ENCODE peak calls at places on chromosome 7, in six cellular contexts. Q, L, K, C, S and R are unnamed samples.

GRCh38 chr7:41886906-41887311 is 184.0 kb upstream of the INHBA start:
- DNase-seq in Q (no peak), L (peak), K (peak), C (no peak), S (peak), R (peak)

GRCh38 chr7:134016223-134016941 is 110.8 kb upstream of the LRGUK start:
- DNase-seq in Q (no peak), L (peak), K (peak), C (peak), S (peak), R (no peak)

GRCh38 chr7:139992353-139993054 is 70.2 kb downstream of the PARP12 start:
- DNase-seq in Q (no peak), L (no peak), K (no peak), C (no peak), S (no peak), R (no peak)

GRCh38 chr7:11345621-11346020 is 371.9 kb downstream of the PHF14 start:
- DNase-seq in Q (no peak), L (peak), K (no peak), C (no peak), S (no peak), R (no peak)

GRCh38 chr7:129122751-129123516 is 21.6 kb upstream of the TSPAN33 start:
- DNase-seq in Q (no peak), L (peak), K (peak), C (no peak), S (no peak), R (no peak)

GRCh38 chr7:101688183-101688831 is 59.2 kb upstream of the MYL10 start:
- DNase-seq in Q (peak), L (peak), K (peak), C (peak), S (peak), R (no peak)

GRCh38 chr7:36683111-36683510 is 41.2 kb downstream of the AOAH start:
- DNase-seq in Q (no peak), L (no peak), K (no peak), C (no peak), S (no peak), R (no peak)

GRCh38 chr7:99455874-99456273 is 10.1 kb downstream of the ATP5MF start:
- DNase-seq in Q (no peak), L (no peak), K (no peak), C (no peak), S (no peak), R (no peak)

GRCh38 chr7:73988197-73988596 is 39.8 kb upstream of the ELN start:
- DNase-seq in Q (no peak), L (peak), K (no peak), C (no peak), S (no peak), R (no peak)

GRCh38 chr7:7122033-7122478 is 60.3 kb upstream of the C1GALT1 start:
- DNase-seq in Q (no peak), L (peak), K (no peak), C (no peak), S (no peak), R (peak)
- H3K4me3 ChIP-seq in Q (no peak), L (no peak), K (no peak), C (no peak), S (no peak), R (no peak)

GRCh38 chr7:124032369-124033092 is at the start of gene TMEM229A:
- DNase-seq in Q (no peak), L (peak), K (peak), C (peak), S (peak), R (no peak)

GRCh38 chr7:124033093-124033806 is 383 bp upstream of the TMEM229A start:
- DNase-seq in Q (no peak), L (no peak), K (no peak), C (no peak), S (peak), R (no peak)

GRCh38 chr7:124034754-124035100 is 1.9 kb upstream of the TMEM229A start:
- DNase-seq in Q (no peak), L (no peak), K (no peak), C (no peak), S (no peak), R (no peak)

GRCh38 chr7:124035706-124036105 is 2.8 kb upstream of the TMEM229A start:
- DNase-seq in Q (no peak), L (no peak), K (no peak), C (no peak), S (no peak), R (no peak)

DNA sequence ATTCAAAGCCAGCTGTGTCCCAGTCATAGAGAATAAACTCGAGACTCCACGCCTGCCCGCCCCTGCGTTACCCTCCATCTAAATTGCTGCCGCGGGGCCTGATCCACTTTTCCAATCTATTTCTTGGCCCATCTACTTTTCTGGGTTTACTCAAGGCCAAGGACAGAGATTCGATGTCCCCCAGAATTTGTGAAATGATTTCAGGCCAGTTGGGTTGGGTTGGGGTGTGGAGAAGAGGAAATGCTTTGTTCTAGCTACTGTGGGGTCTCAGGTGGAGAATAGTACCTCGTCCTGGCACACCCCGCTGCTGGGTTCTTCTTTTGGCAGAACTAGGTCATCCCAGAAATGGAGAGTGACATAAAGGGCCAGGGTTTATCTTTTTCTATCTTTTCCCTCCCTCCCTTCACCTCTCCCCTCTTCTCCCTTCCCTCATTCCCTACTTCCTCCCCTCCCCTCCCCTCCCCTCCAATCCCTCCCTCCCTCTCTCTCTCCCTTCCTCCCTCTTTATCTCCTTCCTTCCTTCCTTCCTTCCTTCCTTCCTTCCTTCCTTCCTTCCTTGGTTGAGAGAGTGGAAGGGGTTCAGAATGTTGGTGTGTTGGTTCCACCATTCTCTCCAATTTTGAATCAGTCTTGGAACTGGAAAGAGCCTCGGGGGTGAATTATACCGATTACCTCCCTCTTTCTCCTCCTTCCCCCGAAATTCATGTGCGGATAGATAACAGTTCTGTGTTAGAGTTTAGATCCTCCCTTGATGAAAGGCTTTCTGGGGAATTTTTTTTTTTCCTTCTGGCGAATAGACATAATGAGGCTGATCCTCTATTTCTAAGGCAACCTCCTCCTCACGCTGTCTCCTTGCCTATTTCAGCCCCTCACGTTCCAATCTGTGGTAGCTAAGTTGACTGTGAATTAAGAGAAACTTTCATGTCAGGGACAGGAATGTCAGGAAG is 1.2 kb upstream of the TMEM229A start:
- DNase-seq in Q (no peak), L (no peak), K (no peak), C (no peak), S (peak), R (no peak)
- H3K4me3 ChIP-seq in Q (no peak), L (no peak), K (no peak), C (no peak), S (peak), R (no peak)

DNA sequence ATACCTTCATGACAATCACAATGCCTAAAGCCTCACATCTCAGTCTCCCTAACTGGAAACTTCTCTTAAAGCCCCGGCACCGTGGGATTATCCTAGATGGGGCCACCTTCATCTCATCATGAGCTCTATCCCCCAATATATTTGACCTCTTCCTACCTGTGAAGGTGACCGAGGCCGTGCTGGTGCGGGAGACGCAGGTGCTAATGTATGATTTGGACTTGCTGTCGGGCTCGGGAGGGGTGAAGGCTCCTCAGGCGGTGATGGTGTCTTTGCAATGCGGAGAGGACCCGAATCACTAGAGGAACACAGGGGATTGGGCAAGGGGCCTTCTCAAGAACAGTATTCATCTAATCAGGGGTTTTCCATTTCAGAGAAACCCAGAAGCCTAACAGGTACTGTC is 168.4 kb downstream of the AMPH start:
- DNase-seq in Q (no peak), L (no peak), K (no peak), C (no peak), S (no peak), R (no peak)
- H3K4me3 ChIP-seq in Q (peak), L (no peak), K (no peak), C (no peak), S (no peak), R (no peak)

GRCh38 chr7:17680943-17681351 is 259.3 kb downstream of the SNX13 start:
- DNase-seq in Q (no peak), L (peak), K (no peak), C (no peak), S (peak), R (no peak)

GRCh38 chr7:17679427-17679826 is 260.9 kb downstream of the SNX13 start:
- DNase-seq in Q (no peak), L (peak), K (peak), C (no peak), S (peak), R (peak)

GRCh38 chr7:17681965-17682364 is 258.3 kb downstream of the SNX13 start:
- DNase-seq in Q (no peak), L (peak), K (no peak), C (no peak), S (no peak), R (no peak)

GRCh38 chr7:17682586-17682985 is 257.7 kb downstream of the SNX13 start:
- DNase-seq in Q (no peak), L (peak), K (no peak), C (no peak), S (no peak), R (no peak)

DNA sequence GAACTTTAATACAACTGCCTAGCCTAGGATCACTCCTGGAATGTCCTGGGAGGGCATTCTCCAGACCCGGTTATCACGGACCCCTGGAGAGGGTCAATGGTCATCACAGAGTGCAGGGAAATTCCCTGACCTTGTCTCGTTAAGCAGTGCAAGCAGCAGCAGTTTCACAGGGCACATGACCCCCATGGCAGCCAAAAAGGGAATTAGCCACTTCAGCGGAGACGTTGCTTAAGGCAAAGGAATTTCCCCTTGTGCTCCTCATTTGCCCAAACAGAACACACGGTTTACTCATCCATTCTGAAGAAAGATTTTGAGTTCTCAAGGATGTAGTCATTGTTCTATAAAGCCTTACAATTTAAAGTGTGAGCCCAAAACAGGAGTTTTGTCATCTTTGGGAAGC is 260.3 kb downstream of the SNX13 start:
- DNase-seq in Q (no peak), L (peak), K (peak), C (peak), S (peak), R (peak)
- H3K4me3 ChIP-seq in Q (no peak), L (no peak), K (no peak), C (no peak), S (no peak), R (no peak)

GRCh38 chr7:150665075-150665794 is 20.3 kb upstream of the GIMAP2 start:
- DNase-seq in Q (no peak), L (no peak), K (no peak), C (no peak), S (no peak), R (no peak)
- H3K4me3 ChIP-seq in Q (peak), L (no peak), K (no peak), C (no peak), S (no peak), R (no peak)

GRCh38 chr7:1539346-1540321 is 9.1 kb downstream of the MAFK start:
- DNase-seq in Q (no peak), L (no peak), K (peak), C (no peak), S (no peak), R (no peak)

GRCh38 chr7:1540391-1541271 is 10.1 kb downstream of the MAFK start:
- DNase-seq in Q (no peak), L (no peak), K (no peak), C (no peak), S (peak), R (no peak)

GRCh38 chr7:1536768-1537630 is 6.5 kb downstream of the MAFK start:
- DNase-seq in Q (no peak), L (peak), K (peak), C (peak), S (peak), R (peak)

GRCh38 chr7:1537631-1538412 is 7.3 kb downstream of the MAFK start:
- DNase-seq in Q (no peak), L (peak), K (peak), C (peak), S (peak), R (peak)

DNA sequence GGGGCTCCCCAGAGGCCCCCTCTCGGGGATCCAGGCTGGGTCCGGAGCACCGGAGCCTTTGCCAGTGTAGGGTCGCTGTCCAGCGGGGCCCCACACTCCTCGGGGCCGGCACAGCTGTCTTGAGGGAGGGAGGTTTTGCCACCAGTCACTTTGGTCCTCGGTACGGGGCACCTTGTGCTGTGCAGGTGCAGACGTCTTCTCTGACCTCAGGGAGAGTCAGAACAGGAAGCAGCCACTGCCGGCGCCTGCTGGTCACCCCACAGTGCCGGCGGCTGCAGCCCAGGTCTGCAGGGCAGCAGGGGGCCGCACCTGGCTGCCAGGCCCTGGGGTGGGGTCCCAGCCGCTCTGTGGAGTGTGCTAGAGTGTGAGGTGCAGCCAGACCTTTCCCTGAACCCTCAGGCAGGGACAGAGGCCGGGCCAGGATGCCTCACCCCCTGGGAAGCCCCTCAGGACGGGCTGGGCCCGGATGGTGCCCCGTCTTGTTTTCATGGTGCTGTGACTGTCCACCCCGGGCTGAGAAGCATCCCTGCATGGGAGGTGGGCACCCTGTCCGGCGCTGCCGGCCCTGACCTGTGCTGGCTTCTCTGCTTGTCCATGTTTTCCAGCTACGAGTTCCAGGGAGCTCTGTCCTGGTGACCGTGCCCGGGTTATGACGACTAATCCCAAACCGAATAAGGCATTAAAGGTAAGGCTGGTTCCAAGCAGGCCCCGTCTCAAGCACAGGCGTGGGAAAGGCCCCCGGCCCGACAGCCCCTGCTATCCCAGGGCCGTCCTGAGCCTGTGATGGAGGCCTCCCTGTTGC is 8.2 kb downstream of the MAFK start:
- DNase-seq in Q (no peak), L (no peak), K (no peak), C (no peak), S (no peak), R (no peak)
- H3K4me3 ChIP-seq in Q (no peak), L (peak), K (peak), C (peak), S (no peak), R (no peak)

DNA sequence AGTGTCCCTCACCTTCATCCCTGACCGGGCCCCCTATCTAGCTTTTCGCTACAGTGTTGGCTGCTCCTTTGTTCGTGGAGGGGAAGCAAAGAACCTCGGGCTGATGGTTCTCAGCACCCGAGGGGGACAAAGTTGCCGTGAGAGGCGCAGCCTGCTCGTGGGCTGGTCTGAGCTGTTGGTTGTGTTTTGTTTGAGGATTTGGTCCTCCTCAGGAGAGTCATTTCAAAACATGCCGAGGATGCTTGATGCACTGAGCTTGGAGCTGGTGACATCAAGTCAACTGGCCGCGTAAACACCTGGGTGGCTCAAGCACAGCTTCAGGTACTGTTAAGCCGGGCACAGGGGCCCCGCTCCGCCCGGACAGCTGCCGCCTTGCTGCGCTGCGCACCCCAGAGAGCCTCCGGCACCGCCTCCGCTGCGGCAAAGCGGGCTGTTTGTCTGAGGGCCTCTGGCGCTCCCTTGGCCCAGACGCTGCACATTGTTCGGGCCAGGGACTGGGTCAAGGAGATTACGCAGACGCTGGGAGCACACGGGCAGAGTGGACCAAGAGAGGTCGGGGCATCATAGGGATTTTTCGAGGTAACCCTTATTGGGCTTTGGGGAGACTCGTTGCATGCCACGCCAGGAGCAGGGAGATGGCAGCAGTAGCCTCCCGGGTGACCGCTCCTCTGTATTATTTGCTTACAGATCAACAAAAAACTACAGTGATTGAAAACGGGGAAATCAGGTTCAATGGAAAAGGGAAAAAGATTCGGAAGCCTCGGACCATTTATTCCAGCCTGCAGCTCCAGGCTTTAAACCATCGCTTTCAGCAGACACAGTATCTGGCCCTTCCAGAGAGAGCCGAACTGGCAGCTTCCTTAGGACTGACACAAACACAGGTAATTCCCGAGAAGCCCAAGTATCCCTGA is 1.9 kb downstream of the DLX6 start:
- DNase-seq in Q (no peak), L (no peak), K (no peak), C (no peak), S (peak), R (no peak)
- H3K4me3 ChIP-seq in Q (no peak), L (no peak), K (no peak), C (no peak), S (peak), R (no peak)

DNA sequence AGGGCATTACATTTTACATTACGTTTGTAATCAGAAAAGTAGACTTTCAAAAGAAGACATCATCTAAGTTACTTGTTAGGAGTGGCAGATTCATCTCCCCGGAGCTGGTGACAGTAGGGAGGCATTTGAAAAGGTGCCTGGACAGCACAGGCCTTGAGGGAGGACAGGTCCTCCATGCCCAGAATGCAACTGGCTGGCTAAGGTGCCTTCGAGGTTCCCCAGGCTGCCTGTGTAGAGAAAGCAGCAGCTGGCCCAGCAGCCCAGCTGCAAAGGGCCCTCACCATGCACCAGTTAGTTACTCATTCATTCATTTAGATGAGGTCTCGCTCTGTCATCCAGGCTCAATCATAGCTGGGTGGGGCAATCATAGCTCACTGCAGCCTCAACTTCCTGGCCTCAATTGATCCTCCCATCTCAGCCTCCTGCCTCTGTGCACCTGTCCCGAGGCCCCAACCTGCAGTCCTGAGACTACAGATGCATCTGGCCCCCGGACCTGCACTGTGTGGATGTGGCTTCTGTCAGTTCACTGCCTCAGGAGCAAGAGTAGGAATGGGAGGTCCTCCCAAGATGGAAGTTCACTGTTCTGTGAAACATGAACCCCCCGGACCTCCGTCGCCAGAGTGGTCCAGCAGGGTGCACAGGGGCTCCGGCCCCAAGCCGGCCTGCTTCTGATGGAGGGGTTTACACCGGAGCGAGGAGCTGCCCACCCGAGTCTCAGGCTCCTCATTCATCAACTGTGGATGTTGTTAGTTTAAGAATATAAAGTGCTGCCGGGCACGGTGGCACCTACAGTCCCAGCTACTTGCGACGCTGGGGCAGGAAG is 36.6 kb downstream of the PRKAG2 start:
- DNase-seq in Q (no peak), L (no peak), K (no peak), C (no peak), S (no peak), R (no peak)
- H3K4me3 ChIP-seq in Q (no peak), L (no peak), K (no peak), C (no peak), S (no peak), R (no peak)